ENCODE peak calls at places on chromosome 21, in five cellular contexts. F, L, W, I and Z are unnamed samples.

GRCh38 chr21:34034369-34035014 is 38.9 kb upstream of the MRPS6 start:
- DNase-seq in F (no peak), L (no peak), W (no peak), I (no peak), Z (peak)

GRCh38 chr21:45336870-45337269 is 49.2 kb upstream of the POFUT2 start:
- DNase-seq in I (no peak), L (no peak), W (peak), F (peak), Z (peak)

GRCh38 chr21:31470896-31471694 is 127.0 kb upstream of the TIAM1 start:
- DNase-seq in I (no peak), W (no peak), F (no peak), L (no peak), Z (no peak)

GRCh38 chr21:28489197-28489596 is 503.5 kb downstream of the LTN1 start:
- DNase-seq in I (no peak), W (no peak), L (no peak), F (no peak), Z (no peak)

GRCh38 chr21:27149034-27149433 is 182.1 kb upstream of the ADAMTS5 start:
- DNase-seq in W (no peak), F (no peak), L (no peak), I (no peak), Z (no peak)

GRCh38 chr21:25834376-25834775 is 99.6 kb downstream of the GABPA start:
- DNase-seq in F (no peak), W (no peak), I (no peak), L (no peak), Z (peak)

GRCh38 chr21:18782721-18783120 is 379.1 kb upstream of the TMPRSS15 start:
- DNase-seq in I (no peak), W (no peak), L (no peak), F (no peak), Z (no peak)

GRCh38 chr21:44079446-44079845 is 27.8 kb upstream of the PWP2 start:
- DNase-seq in F (no peak), I (no peak), W (no peak), L (no peak), Z (peak)

GRCh38 chr21:45921917-45922316 is 59.7 kb upstream of the COL6A1 start:
- DNase-seq in W (no peak), I (no peak), L (no peak), F (peak), Z (no peak)

GRCh38 chr21:25561668-25562641 is 45.3 kb downstream of the MRPL39 start:
- DNase-seq in L (no peak), F (peak), W (peak), I (no peak), Z (peak)

GRCh38 chr21:41901782-41902181 is 22.6 kb upstream of the PRDM15 start:
- DNase-seq in F (no peak), W (no peak), I (no peak), L (no peak), Z (no peak)

GRCh38 chr21:32389337-32390015 is 3.3 kb downstream of the URB1 start:
- DNase-seq in I (no peak), F (no peak), L (no peak), W (no peak), Z (no peak)

GRCh38 chr21:45322960-45323461 is 35.3 kb upstream of the POFUT2 start:
- DNase-seq in L (no peak), F (peak), W (peak), I (no peak), Z (peak)

GRCh38 chr21:44817914-44818635 is at the start of gene SUMO3:
- DNase-seq in I (no peak), L (peak), W (peak), F (peak), Z (peak)

GRCh38 chr21:25300632-25301031 is 306.6 kb downstream of the MRPL39 start:
- DNase-seq in I (no peak), W (no peak), L (no peak), F (no peak), Z (no peak)

GRCh38 chr21:32690085-32690484 is 37.7 kb downstream of the SYNJ1 start:
- DNase-seq in I (no peak), F (no peak), L (no peak), W (no peak), Z (no peak)

GRCh38 chr21:26965567-26966359 is 1.1 kb downstream of the ADAMTS5 start:
- DNase-seq in W (peak), L (no peak), F (peak), I (no peak), Z (peak)

GRCh38 chr21:17793271-17793670 is 25.9 kb downstream of the C21orf91 start:
- DNase-seq in I (no peak), W (no peak), L (no peak), F (no peak), Z (no peak)

GRCh38 chr21:45142916-45143315 is 68.5 kb downstream of the ADARB1 start:
- DNase-seq in L (no peak), W (no peak), I (no peak), F (no peak), Z (no peak)

GRCh38 chr21:45874716-45875415 is 106.7 kb upstream of the COL6A1 start:
- DNase-seq in W (peak), I (no peak), L (no peak), F (peak), Z (no peak)

GRCh38 chr21:45859041-45859761 is 122.4 kb upstream of the COL6A1 start:
- DNase-seq in I (no peak), W (no peak), F (no peak), L (no peak), Z (no peak)

GRCh38 chr21:33884361-33885157 is 31.0 kb downstream of the ATP5PO start:
- DNase-seq in W (no peak), I (no peak), L (no peak), F (no peak), Z (no peak)

GRCh38 chr21:44657635-44658183 is at the start of gene KRTAP12-3:
- DNase-seq in W (no peak), L (no peak), F (no peak), I (no peak), Z (no peak)

GRCh38 chr21:44892536-44893277 is 19.2 kb upstream of the PTTG1IP start:
- DNase-seq in F (peak), I (no peak), L (peak), W (no peak), Z (peak)

GRCh38 chr21:45041351-45041805 is 33.0 kb upstream of the ADARB1 start:
- DNase-seq in L (no peak), F (no peak), I (no peak), W (peak), Z (peak)

GRCh38 chr21:35321322-35322200 is 272.5 kb upstream of the RUNX1 start:
- DNase-seq in W (no peak), L (no peak), I (no peak), F (no peak), Z (no peak)

GRCh38 chr21:32520885-32521735 is 64.2 kb downstream of the TCP10L start:
- DNase-seq in F (no peak), W (peak), L (peak), I (no peak), Z (peak)

GRCh38 chr21:45593162-45594022 is 50.1 kb upstream of the PCBP3 start:
- DNase-seq in F (peak), I (no peak), W (no peak), L (no peak), Z (no peak)

GRCh38 chr21:35014302-35015044 is 34.6 kb downstream of the RUNX1 start:
- DNase-seq in I (no peak), L (no peak), F (no peak), W (no peak), Z (no peak)

DNA sequence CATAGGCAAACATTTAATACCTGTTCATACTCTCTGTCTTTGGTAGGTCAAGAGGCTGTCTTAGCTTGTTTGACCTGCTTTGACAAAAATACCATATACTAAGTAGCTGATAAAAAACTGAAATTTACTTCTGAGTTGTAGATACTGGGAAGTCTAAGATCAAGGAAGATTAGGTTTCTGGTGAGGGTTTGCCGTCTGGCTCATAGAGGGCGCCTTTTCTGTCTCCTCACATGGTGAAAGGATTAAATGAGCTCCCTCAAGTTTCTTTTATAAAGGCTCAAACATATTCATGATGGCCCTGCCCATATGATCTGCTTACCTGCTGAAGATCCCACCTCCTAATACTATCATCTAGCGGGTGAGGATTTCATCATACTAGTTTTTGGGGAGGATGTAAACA is 1076.1 kb upstream of the NCAM2 start:
- DNase-seq in I (no peak), L (no peak), W (no peak), F (no peak), Z (no peak)
- TF ChIP-seq CTCF in I (no peak), L (no peak), W (no peak), F (no peak), Z (no peak)

GRCh38 chr21:23968008-23968407 is 1639.3 kb downstream of the MRPL39 start:
- DNase-seq in F (no peak), I (no peak), L (no peak), W (no peak), Z (no peak)

GRCh38 chr21:23963454-23963853 is 1643.8 kb downstream of the MRPL39 start:
- DNase-seq in L (no peak), F (no peak), W (no peak), I (no peak), Z (no peak)

GRCh38 chr21:23968722-23969647 is 1638.3 kb downstream of the MRPL39 start:
- DNase-seq in L (no peak), W (no peak), F (no peak), I (no peak), Z (no peak)
- H3K4me3 ChIP-seq in L (no peak), W (no peak), F (no peak), I (no peak), Z (no peak)

DNA sequence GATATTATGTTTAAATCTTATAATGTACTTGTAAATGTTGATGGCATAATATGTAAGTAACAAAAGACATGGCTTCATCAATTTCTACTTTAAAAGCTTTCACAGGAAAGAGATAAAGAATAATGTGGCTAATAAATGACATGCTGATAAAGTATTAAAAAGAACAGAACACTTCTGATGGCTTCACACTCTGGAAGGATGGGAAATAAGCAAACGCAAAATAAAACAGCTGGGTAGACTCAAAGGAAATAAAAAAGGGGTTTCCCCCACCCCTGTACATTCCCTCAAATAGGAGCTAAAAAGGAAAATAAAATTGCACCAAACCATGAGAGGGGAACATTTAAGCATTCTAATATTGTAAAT is 27.1 kb upstream of the DYRK1A start:
- DNase-seq in I (no peak), F (no peak), L (no peak), W (no peak), Z (no peak)
- H3K27ac ChIP-seq in I (peak), F (no peak), L (no peak), W (peak), Z (no peak)

GRCh38 chr21:40852563-40852962 is 5.6 kb upstream of the DSCAM start:
- DNase-seq in F (no peak), W (no peak), L (no peak), I (no peak), Z (no peak)
- TF ChIP-seq CTCF in F (no peak), W (no peak), L (no peak), I (no peak), Z (no peak)

GRCh38 chr21:15005391-15005790 is 59.4 kb downstream of the NRIP1 start:
- DNase-seq in L (no peak), W (peak), F (no peak), I (no peak), Z (peak)
- H3K4me3 ChIP-seq in L (no peak), W (peak), F (no peak), I (peak), Z (no peak)